ENCODE peak calls at places on chromosomes 5 and 9, in six cellular contexts. One of them, this sample, is unnamed.

GRCh38 chr9:115972802-115973201 is 180.8 kb upstream of the PAPPA start:
- DNase-seq in cardiac fibroblast: no peak
- DNase-seq in mammary epithelial cell: no peak
- DNase-seq in transverse colon: no peak
- DNase-seq in cardiac muscle cell: no peak
- DNase-seq in GM20000: no peak
- DNase-seq in this sample: no peak

GRCh38 chr5:172801184-172801671 is 30.2 kb upstream of the DUSP1 start:
- DNase-seq in cardiac fibroblast: peak; percentile 91
- DNase-seq in mammary epithelial cell: peak; percentile 95
- DNase-seq in transverse colon: no peak
- DNase-seq in cardiac muscle cell: peak; percentile 90
- DNase-seq in GM20000: no peak
- DNase-seq in this sample: no peak

GRCh38 chr5:56039985-56040384 is 45.2 kb upstream of the IL6ST start:
- DNase-seq in cardiac fibroblast: peak; percentile 79
- DNase-seq in mammary epithelial cell: no peak
- DNase-seq in transverse colon: no peak
- DNase-seq in cardiac muscle cell: peak; percentile 80
- DNase-seq in GM20000: no peak
- DNase-seq in this sample: no peak

GRCh38 chr5:28734396-28734795 is 1696.0 kb upstream of the CDH9 start:
- DNase-seq in cardiac fibroblast: no peak
- DNase-seq in mammary epithelial cell: peak; percentile 74
- DNase-seq in transverse colon: no peak
- DNase-seq in cardiac muscle cell: no peak
- DNase-seq in GM20000: no peak
- DNase-seq in this sample: no peak

GRCh38 chr9:121573717-121574485 is 74.3 kb upstream of the GGTA1 start:
- DNase-seq in cardiac fibroblast: no peak
- DNase-seq in mammary epithelial cell: no peak
- DNase-seq in transverse colon: no peak
- DNase-seq in cardiac muscle cell: no peak
- DNase-seq in GM20000: no peak
- DNase-seq in this sample: no peak

GRCh38 chr5:137190031-137190430 is 309.1 kb downstream of the SPOCK1 start:
- DNase-seq in cardiac fibroblast: no peak
- DNase-seq in mammary epithelial cell: no peak
- DNase-seq in transverse colon: no peak
- DNase-seq in cardiac muscle cell: no peak
- DNase-seq in GM20000: no peak
- DNase-seq in this sample: no peak

GRCh38 chr5:164335837-164336236 is 830.4 kb downstream of the MAT2B start:
- DNase-seq in cardiac fibroblast: peak; percentile 75
- DNase-seq in mammary epithelial cell: peak; percentile 77
- DNase-seq in transverse colon: no peak
- DNase-seq in cardiac muscle cell: peak; percentile 71
- DNase-seq in GM20000: no peak
- DNase-seq in this sample: no peak

GRCh38 chr5:133683646-133684290 is 71.4 kb upstream of the FSTL4 start:
- DNase-seq in cardiac fibroblast: no peak
- DNase-seq in mammary epithelial cell: no peak
- DNase-seq in transverse colon: no peak
- DNase-seq in cardiac muscle cell: no peak
- DNase-seq in GM20000: no peak
- DNase-seq in this sample: no peak

GRCh38 chr9:3285365-3286161 is 240.2 kb downstream of the RFX3 start:
- DNase-seq in cardiac fibroblast: peak; percentile 39
- DNase-seq in mammary epithelial cell: peak; percentile 3
- DNase-seq in transverse colon: no peak
- DNase-seq in cardiac muscle cell: peak; percentile 33
- DNase-seq in GM20000: no peak
- DNase-seq in this sample: no peak

GRCh38 chr5:36152324-36153298 is 700 bp downstream of the SKP2 start:
- DNase-seq in cardiac fibroblast: peak; percentile 27
- DNase-seq in mammary epithelial cell: no peak
- DNase-seq in transverse colon: no peak
- DNase-seq in cardiac muscle cell: peak; percentile 35
- DNase-seq in GM20000: peak; percentile 9
- DNase-seq in this sample: peak; percentile 14

GRCh38 chr5:150781706-150782614 is 3.4 kb downstream of the SMIM3 start:
- DNase-seq in cardiac fibroblast: peak; percentile 95
- DNase-seq in mammary epithelial cell: peak; percentile 88
- DNase-seq in transverse colon: peak; percentile 51
- DNase-seq in cardiac muscle cell: peak; percentile 96
- DNase-seq in GM20000: no peak
- DNase-seq in this sample: no peak

GRCh38 chr9:75604661-75605060 is 285.8 kb upstream of the PCSK5 start:
- DNase-seq in cardiac fibroblast: no peak
- DNase-seq in mammary epithelial cell: no peak
- DNase-seq in transverse colon: no peak
- DNase-seq in cardiac muscle cell: no peak
- DNase-seq in GM20000: no peak
- DNase-seq in this sample: no peak

GRCh38 chr9:107299437-107299836 is 16.4 kb downstream of the RAD23B start:
- DNase-seq in cardiac fibroblast: no peak
- DNase-seq in mammary epithelial cell: no peak
- DNase-seq in transverse colon: no peak
- DNase-seq in cardiac muscle cell: no peak
- DNase-seq in GM20000: no peak
- DNase-seq in this sample: no peak

GRCh38 chr5:107893642-107894041 is 222.9 kb upstream of the EFNA5 start:
- DNase-seq in cardiac fibroblast: peak; percentile 79
- DNase-seq in mammary epithelial cell: peak; percentile 57
- DNase-seq in transverse colon: no peak
- DNase-seq in cardiac muscle cell: peak; percentile 82
- DNase-seq in GM20000: no peak
- DNase-seq in this sample: no peak

GRCh38 chr5:126471875-126472537 is 48.8 kb downstream of the GRAMD2B start:
- DNase-seq in cardiac fibroblast: peak; percentile 33
- DNase-seq in mammary epithelial cell: peak; percentile 86
- DNase-seq in transverse colon: no peak
- DNase-seq in cardiac muscle cell: no peak
- DNase-seq in GM20000: no peak
- DNase-seq in this sample: no peak

GRCh38 chr9:19967567-19968459 is 179.0 kb upstream of the SLC24A2 start:
- DNase-seq in cardiac fibroblast: no peak
- DNase-seq in mammary epithelial cell: no peak
- DNase-seq in transverse colon: no peak
- DNase-seq in cardiac muscle cell: no peak
- DNase-seq in GM20000: no peak
- DNase-seq in this sample: no peak

GRCh38 chr5:139696894-139697658 is 48.9 kb downstream of the CXXC5 start:
- DNase-seq in cardiac fibroblast: peak; percentile 89
- DNase-seq in mammary epithelial cell: peak; percentile 47
- DNase-seq in transverse colon: peak; percentile 59
- DNase-seq in cardiac muscle cell: peak; percentile 87
- DNase-seq in GM20000: no peak
- DNase-seq in this sample: peak; percentile 66

GRCh38 chr5:11715797-11716196 is 188.4 kb downstream of the CTNND2 start:
- DNase-seq in cardiac fibroblast: no peak
- DNase-seq in mammary epithelial cell: no peak
- DNase-seq in transverse colon: no peak
- DNase-seq in cardiac muscle cell: no peak
- DNase-seq in GM20000: no peak
- DNase-seq in this sample: no peak

GRCh38 chr5:11724947-11725346 is 179.3 kb downstream of the CTNND2 start:
- DNase-seq in cardiac fibroblast: no peak
- DNase-seq in mammary epithelial cell: no peak
- DNase-seq in transverse colon: no peak
- DNase-seq in cardiac muscle cell: no peak
- DNase-seq in GM20000: no peak
- DNase-seq in this sample: no peak

GRCh38 chr5:11719888-11720481 is 184.3 kb downstream of the CTNND2 start:
- DNase-seq in cardiac fibroblast: no peak
- DNase-seq in mammary epithelial cell: peak; percentile 2
- DNase-seq in transverse colon: peak; percentile 25
- DNase-seq in cardiac muscle cell: no peak
- DNase-seq in GM20000: peak; percentile 4
- DNase-seq in this sample: peak; percentile 12
- TF ChIP-seq CTCF in cardiac fibroblast: no peak
- TF ChIP-seq CTCF in mammary epithelial cell: no peak
- TF ChIP-seq CTCF in transverse colon: no peak
- TF ChIP-seq CTCF in cardiac muscle cell: no peak
- TF ChIP-seq CTCF in GM20000: no peak
- TF ChIP-seq CTCF in this sample: peak; percentile 37

DNA sequence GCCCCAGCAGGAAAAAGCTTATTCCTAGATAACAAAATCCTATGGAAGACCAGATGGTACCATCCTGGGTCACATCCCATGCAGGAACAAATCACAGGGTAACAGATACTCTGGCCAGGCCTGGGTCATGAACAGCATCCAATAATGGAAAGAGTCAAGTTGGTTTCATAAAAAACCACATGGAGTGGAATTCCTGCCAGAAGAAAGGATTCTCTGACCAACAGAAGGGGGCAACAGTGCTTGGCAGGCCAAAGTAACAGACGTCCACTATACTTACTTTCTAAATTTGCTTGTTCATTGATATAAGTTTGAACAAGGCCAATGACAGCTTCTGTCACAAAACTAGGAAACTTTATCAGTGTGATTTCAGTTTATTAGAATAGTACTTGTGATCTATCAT is 273.5 kb downstream of the ARRDC3 start:
- DNase-seq in cardiac fibroblast: peak; percentile 56
- DNase-seq in mammary epithelial cell: no peak
- DNase-seq in transverse colon: no peak
- DNase-seq in cardiac muscle cell: peak; percentile 41
- DNase-seq in GM20000: no peak
- DNase-seq in this sample: no peak
- TF ChIP-seq CTCF in cardiac fibroblast: no peak
- TF ChIP-seq CTCF in mammary epithelial cell: no peak
- TF ChIP-seq CTCF in transverse colon: peak; percentile 3
- TF ChIP-seq CTCF in cardiac muscle cell: peak; percentile 30
- TF ChIP-seq CTCF in GM20000: no peak
- TF ChIP-seq CTCF in this sample: no peak

DNA sequence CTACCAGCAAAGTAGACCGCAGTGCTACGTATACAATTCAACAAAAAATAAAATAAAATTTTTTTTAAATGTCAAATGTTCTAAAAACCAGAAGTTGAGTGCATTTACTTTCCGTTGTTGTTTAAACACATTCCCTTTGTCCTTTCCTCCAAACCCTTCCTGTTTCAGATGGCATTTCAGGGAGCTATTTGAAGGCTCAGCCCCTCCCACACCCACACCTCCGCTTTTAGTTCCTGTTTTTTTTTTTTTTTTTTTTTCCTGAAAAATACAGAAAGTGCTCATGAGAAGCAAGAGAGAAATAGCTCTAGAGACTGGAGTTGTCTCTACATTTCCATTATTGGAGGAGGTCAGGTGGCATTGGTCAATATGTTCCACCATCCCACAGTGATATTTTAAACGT is 106.8 kb downstream of the GABRG2 start:
- DNase-seq in cardiac fibroblast: no peak
- DNase-seq in mammary epithelial cell: no peak
- DNase-seq in transverse colon: no peak
- DNase-seq in cardiac muscle cell: no peak
- DNase-seq in GM20000: no peak
- DNase-seq in this sample: no peak
- TF ChIP-seq CTCF in cardiac fibroblast: no peak
- TF ChIP-seq CTCF in mammary epithelial cell: no peak
- TF ChIP-seq CTCF in transverse colon: no peak
- TF ChIP-seq CTCF in cardiac muscle cell: no peak
- TF ChIP-seq CTCF in GM20000: no peak
- TF ChIP-seq CTCF in this sample: no peak

GRCh38 chr9:893843-894420 is 52.4 kb downstream of the DMRT1 start:
- DNase-seq in cardiac fibroblast: peak; percentile 55
- DNase-seq in mammary epithelial cell: peak; percentile 54
- DNase-seq in transverse colon: peak; percentile 64
- DNase-seq in cardiac muscle cell: peak; percentile 69
- DNase-seq in GM20000: peak; percentile 84
- DNase-seq in this sample: peak; percentile 87

GRCh38 chr9:886886-887285 is 45.4 kb downstream of the DMRT1 start:
- DNase-seq in cardiac fibroblast: no peak
- DNase-seq in mammary epithelial cell: no peak
- DNase-seq in transverse colon: no peak
- DNase-seq in cardiac muscle cell: no peak
- DNase-seq in GM20000: no peak
- DNase-seq in this sample: no peak

GRCh38 chr9:893115-893514 is 51.6 kb downstream of the DMRT1 start:
- DNase-seq in cardiac fibroblast: no peak
- DNase-seq in mammary epithelial cell: no peak
- DNase-seq in transverse colon: no peak
- DNase-seq in cardiac muscle cell: no peak
- DNase-seq in GM20000: no peak
- DNase-seq in this sample: no peak

GRCh38 chr9:892123-892522 is 50.6 kb downstream of the DMRT1 start:
- DNase-seq in cardiac fibroblast: no peak
- DNase-seq in mammary epithelial cell: no peak
- DNase-seq in transverse colon: no peak
- DNase-seq in cardiac muscle cell: no peak
- DNase-seq in GM20000: no peak
- DNase-seq in this sample: no peak
- TF ChIP-seq CTCF in cardiac fibroblast: no peak
- TF ChIP-seq CTCF in mammary epithelial cell: no peak
- TF ChIP-seq CTCF in transverse colon: no peak
- TF ChIP-seq CTCF in cardiac muscle cell: peak; percentile 4
- TF ChIP-seq CTCF in GM20000: peak; percentile 29
- TF ChIP-seq CTCF in this sample: no peak

DNA sequence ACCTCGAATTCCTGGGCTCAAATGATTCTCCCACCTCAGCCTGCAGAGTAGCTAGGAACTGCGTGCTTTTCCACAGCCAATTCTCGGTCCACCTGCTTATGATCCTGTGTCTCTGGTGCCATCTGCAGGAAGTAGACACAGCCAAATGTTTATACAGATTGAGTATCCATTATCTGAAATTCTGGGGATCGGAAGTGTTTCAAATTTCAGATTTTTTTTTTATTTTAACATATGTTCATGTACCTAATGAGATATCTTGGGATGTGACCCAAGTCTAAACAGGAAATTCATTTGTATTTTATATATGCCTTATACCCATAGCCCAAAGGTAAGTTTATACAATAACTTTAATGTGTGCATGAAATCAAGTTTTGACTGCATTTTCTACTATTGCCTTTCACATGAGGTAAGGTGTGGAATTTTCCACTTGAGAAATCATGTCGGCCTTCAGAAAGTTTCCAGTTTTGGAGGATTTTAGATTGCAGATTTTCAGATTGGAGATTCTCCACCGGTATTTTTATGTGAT is 89.5 kb downstream of the ESM1 start:
- DNase-seq in cardiac fibroblast: peak; percentile 73
- DNase-seq in mammary epithelial cell: peak; percentile 42
- DNase-seq in transverse colon: no peak
- DNase-seq in cardiac muscle cell: peak; percentile 78
- DNase-seq in GM20000: no peak
- DNase-seq in this sample: no peak
- TF ChIP-seq CTCF in cardiac fibroblast: peak; percentile 60
- TF ChIP-seq CTCF in mammary epithelial cell: peak; percentile 48
- TF ChIP-seq CTCF in transverse colon: peak; percentile 19
- TF ChIP-seq CTCF in cardiac muscle cell: peak; percentile 62
- TF ChIP-seq CTCF in GM20000: no peak
- TF ChIP-seq CTCF in this sample: no peak

DNA sequence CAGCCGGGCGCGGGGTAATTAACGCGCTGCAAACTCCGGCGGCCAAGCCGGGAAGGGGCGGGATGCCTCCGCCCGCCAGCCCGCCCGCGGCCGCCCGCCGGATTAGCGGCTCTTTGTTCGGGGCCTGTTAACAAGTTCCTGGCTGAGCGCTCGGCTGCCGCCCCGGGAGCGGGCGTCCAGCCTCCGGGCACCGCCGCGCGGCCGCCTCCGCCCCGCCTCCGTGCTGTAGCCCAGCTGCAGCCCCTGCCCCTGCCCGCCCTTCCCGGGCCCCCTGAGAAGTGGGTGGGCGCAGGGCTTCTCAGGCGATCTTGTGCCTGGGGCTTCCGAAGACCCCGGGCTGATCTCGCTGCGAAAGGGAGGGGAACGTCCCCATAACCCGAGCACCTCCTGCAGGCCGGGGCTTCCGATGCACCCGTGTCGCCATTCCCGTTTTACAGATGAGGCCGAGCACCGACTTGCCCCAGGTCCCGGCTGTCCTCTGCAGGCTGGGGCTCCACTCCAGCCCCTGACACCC is 7.6 kb downstream of the UNC5A start:
- DNase-seq in cardiac fibroblast: peak; percentile 13
- DNase-seq in mammary epithelial cell: no peak
- DNase-seq in transverse colon: no peak
- DNase-seq in cardiac muscle cell: peak; percentile 27
- DNase-seq in GM20000: peak; percentile 68
- DNase-seq in this sample: peak; percentile 66
- TF ChIP-seq CTCF in cardiac fibroblast: peak; percentile 57
- TF ChIP-seq CTCF in mammary epithelial cell: peak; percentile 24
- TF ChIP-seq CTCF in transverse colon: no peak
- TF ChIP-seq CTCF in cardiac muscle cell: peak; percentile 44
- TF ChIP-seq CTCF in GM20000: peak; percentile 2
- TF ChIP-seq CTCF in this sample: no peak